ENCODE peak calls at places on chromosomes 5 and 9, in seven cellular contexts. W is fibroblast of lung; X is stomach; Q is effector memory CD4-positive, alpha-beta T cell; L is adrenal gland; M is HCT116; P is transverse colon. S is an unnamed sample. For H3K9me3 and H3K27me3, the result is how much of the 10 kb centered on the place peaks cover.

GRCh38 chr5:143635146-143635752 is 176.7 kb upstream of the HMHB1 start:
- DNase-seq in X (peak), Q (no peak), W (peak), M (no peak), L (no peak), P (no peak), S (no peak)

GRCh38 chr5:91225848-91226686 is 157.1 kb downstream of the ARRDC3 start:
- DNase-seq in L (no peak), X (peak), M (peak), W (no peak), Q (peak), P (peak), S (no peak)

GRCh38 chr9:86322973-86323644 is 31.1 kb downstream of the TUT7 start:
- DNase-seq in P (no peak), Q (no peak), W (peak), M (no peak), L (no peak), X (no peak), S (peak)

GRCh38 chr5:149543361-149544198 is 7.7 kb downstream of the CSNK1A1 start:
- DNase-seq in M (no peak), X (no peak), W (no peak), L (no peak), Q (no peak), P (no peak), S (no peak)

GRCh38 chr9:14320272-14321245 is 6.6 kb upstream of the NFIB start:
- DNase-seq in L (no peak), Q (no peak), X (peak), W (peak), M (no peak), P (peak), S (peak)

GRCh38 chr5:168637793-168638192 is 58.6 kb upstream of the PANK3 start:
- DNase-seq in X (no peak), W (no peak), M (no peak), P (no peak), L (no peak), Q (no peak), S (no peak)

GRCh38 chr9:136095495-136096058 is 488 bp upstream of the NACC2 start:
- DNase-seq in M (no peak), L (peak), X (peak), P (no peak), W (no peak), Q (no peak), S (peak)

GRCh38 chr9:93207326-93207814 is 23.4 kb downstream of the WNK2 start:
- DNase-seq in X (no peak), M (no peak), L (no peak), P (no peak), W (peak), Q (no peak), S (peak)

GRCh38 chr9:40926404-40927259 is 201.8 kb downstream of the FOXD4L6 start:
- DNase-seq in Q (no peak), L (no peak), W (no peak), M (no peak), P (no peak), X (no peak), S (no peak)
- H3K9me3 ChIP-seq in Q (half or more), L (under half), W (under half), M (under half), P (half or more), X (half or more), S (under half)

DNA sequence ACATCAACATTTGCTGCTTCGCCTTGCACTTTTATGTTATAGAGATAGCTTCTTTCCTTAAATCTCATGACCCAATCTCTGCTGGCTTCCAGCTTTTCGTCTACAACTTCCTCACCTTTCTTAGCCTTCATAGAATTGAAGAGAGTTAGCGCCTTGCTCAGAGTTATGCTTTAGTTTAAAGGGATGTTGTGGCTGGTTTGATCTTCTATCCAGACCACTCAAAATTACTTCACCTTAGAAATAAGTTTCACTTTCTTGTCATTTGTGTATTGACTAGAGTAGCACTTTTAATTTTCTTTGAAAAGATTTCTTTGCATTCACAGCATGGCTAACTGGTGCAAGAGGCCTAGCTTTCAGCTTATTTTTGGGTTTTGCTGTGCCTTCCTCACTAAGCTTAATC is 414.2 kb downstream of the ZNF608 start:
- DNase-seq in W (no peak), X (no peak), M (no peak), P (no peak), Q (no peak), L (no peak), S (no peak)
- H3K4me3 ChIP-seq in W (no peak), X (no peak), M (no peak), P (no peak), Q (no peak), L (no peak), S (no peak)

GRCh38 chr5:172579403-172579990 is 61.6 kb upstream of the NEURL1B start:
- DNase-seq in L (no peak), Q (no peak), X (no peak), W (no peak), M (no peak), P (no peak), S (no peak)
- H3K27me3 ChIP-seq in L (under half), Q (under half), X (under half), W (under half), M (under half), P (under half), S (under half)

DNA sequence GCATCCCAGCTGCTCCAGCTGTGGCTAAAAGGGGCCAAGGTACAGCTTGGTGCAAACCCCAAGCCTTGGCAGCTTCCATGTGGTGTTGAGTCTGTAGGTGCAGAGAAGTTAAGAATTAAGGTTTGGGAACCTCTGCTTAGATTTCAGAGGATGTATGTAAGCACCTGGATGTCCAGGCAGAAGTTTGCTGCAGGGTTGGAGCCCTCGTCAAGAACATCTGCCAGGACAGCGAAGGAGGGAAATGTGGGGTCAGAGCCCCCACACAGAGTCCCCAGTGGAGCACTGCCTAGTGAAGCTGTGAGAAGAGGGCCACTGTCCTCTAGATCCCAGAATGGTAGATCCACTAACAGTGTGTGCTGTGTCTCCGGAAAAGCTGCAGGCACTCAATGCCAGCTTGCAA is 236.2 kb upstream of the ADRA1B start:
- DNase-seq in Q (no peak), M (no peak), P (no peak), L (no peak), W (peak), X (no peak), S (no peak)
- H3K9me3 ChIP-seq in Q (under half), M (under half), P (under half), L (under half), W (under half), X (under half), S (under half)

S was measured in MG63.